ENCODE peak calls at places on chromosomes 3 and 15, in six cellular contexts. K, X, E, U, R and Y are unnamed samples.

GRCh38 chr3:23740517-23741402 is 65.0 kb upstream of the UBE2E1 start:
- DNase-seq in K (peak), X (peak), E (no peak), U (no peak), R (peak), Y (no peak)

GRCh38 chr3:33115024-33115768 is 1.4 kb downstream of the CRTAP start:
- DNase-seq in K (no peak), X (peak), E (no peak), U (no peak), R (peak), Y (no peak)

GRCh38 chr15:85597155-85597815 is 197.4 kb downstream of the KLHL25 start:
- DNase-seq in K (no peak), X (no peak), E (no peak), U (no peak), R (no peak), Y (no peak)

GRCh38 chr15:81334768-81335447 is 11.0 kb upstream of the STARD5 start:
- DNase-seq in K (no peak), X (peak), E (no peak), U (no peak), R (no peak), Y (no peak)

GRCh38 chr15:72086920-72087648 is 30.9 kb downstream of the MYO9A start:
- DNase-seq in K (no peak), X (no peak), E (no peak), U (no peak), R (no peak), Y (no peak)

GRCh38 chr3:57048052-57048671 is 12.3 kb upstream of the SPATA12 start:
- DNase-seq in K (no peak), X (no peak), E (no peak), U (no peak), R (no peak), Y (no peak)

GRCh38 chr3:174330303-174330702 is 528.8 kb upstream of the NAALADL2 start:
- DNase-seq in K (no peak), X (no peak), E (no peak), U (no peak), R (no peak), Y (no peak)

GRCh38 chr3:193132923-193133463 is 108.0 kb upstream of the PLAAT1 start:
- DNase-seq in K (no peak), X (no peak), E (no peak), U (no peak), R (no peak), Y (no peak)

DNA sequence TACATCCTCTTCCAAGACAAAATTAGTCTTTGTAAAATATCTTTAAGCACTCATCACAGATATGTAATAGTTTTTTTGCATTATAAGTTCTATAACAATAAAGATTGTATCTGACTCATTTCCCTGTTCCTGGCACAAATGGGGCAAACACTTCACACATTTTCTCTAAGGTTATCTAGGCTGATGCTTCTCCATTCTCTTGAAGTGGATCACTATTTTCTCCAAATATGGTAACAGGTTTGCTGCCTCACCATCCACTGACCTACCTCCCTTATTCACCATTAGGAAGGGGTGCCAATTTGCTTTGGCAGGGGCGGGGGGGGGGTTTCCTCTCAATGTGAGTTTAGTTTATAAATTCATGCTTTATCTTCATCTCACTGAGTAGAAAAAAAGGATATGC is 767.7 kb upstream of the LMCD1 start:
- DNase-seq in K (no peak), X (no peak), E (no peak), U (no peak), R (no peak), Y (no peak)
- TF ChIP-seq CTCF in K (no peak), X (no peak), E (no peak), U (no peak), R (no peak), Y (no peak)

GRCh38 chr3:112741956-112742355 is 101.0 kb upstream of the CCDC80 start:
- DNase-seq in K (no peak), X (no peak), E (no peak), U (no peak), R (no peak), Y (no peak)

GRCh38 chr3:112744068-112744467 is 102.6 kb downstream of the CD200R1L start:
- DNase-seq in K (no peak), X (no peak), E (no peak), U (no peak), R (no peak), Y (no peak)

GRCh38 chr3:112740800-112741199 is 99.9 kb upstream of the CCDC80 start:
- DNase-seq in K (no peak), X (no peak), E (no peak), U (no peak), R (no peak), Y (no peak)

GRCh38 chr3:112744825-112745566 is 101.7 kb downstream of the CD200R1L start:
- DNase-seq in K (no peak), X (no peak), E (no peak), U (no peak), R (no peak), Y (no peak)

DNA sequence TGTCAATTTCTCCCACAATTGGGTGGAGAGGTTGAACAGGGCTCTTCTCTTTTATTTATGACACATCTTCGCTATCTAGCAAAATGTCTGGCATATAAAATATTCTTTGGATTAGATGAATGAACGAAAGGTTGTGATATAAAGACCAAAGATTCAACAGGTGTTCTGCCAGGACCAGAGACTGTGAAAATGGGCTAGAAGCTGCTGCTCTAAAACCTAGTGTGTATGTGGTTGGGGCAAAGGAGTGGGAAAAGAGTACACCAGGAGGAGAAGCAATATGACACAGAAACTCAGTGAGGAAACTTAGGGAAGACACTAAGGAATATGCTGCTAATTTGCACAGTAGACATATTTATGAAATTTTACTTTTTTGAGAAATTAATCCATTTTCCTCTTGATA is 102.0 kb upstream of the CCDC80 start:
- DNase-seq in K (no peak), X (no peak), E (no peak), U (no peak), R (no peak), Y (no peak)
- TF ChIP-seq CTCF in K (no peak), X (no peak), E (no peak), U (no peak), R (no peak), Y (no peak)

GRCh38 chr3:186931487-186932280 is 1.4 kb downstream of the ST6GAL1 start:
- DNase-seq in K (peak), X (peak), E (peak), U (peak), R (no peak), Y (peak)
- TF ChIP-seq CTCF in K (no peak), X (no peak), E (no peak), U (no peak), R (no peak), Y (no peak)

DNA sequence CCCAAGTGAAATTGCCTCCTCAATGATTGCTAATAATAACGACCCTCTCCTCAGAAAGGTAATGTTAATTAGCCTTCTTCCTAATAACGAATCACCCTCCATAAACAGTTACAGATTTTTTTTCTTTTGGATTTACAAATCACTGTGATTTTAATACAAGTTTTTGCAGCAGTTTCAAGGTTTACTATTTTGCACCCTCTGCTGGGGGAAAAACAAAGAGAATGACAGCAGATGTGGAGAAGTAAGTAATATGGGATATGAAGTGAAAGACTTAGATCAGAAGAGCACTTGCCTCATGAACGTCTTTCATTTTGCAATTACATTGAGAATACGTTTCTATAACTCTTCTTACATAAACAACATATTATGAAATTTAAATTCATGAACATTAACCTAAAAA is 16.1 kb upstream of the CNTN3 start:
- DNase-seq in K (no peak), X (peak), E (no peak), U (no peak), R (no peak), Y (no peak)
- TF ChIP-seq CTCF in K (no peak), X (peak), E (peak), U (peak), R (no peak), Y (no peak)